ENCODE peak calls at places on chromosomes 16 and 17, in eight cellular contexts. P, G, M, B, I, F, S and X are unnamed samples. For H3K9me3, the result is how much of the 10 kb centered on the place peaks cover.

GRCh38 chr17:34542700-34543336 is 36.6 kb upstream of the TMEM132E start:
- DNase-seq in P (peak), G (peak), M (peak), B (peak), I (peak), F (no peak), S (peak), X (no peak)

GRCh38 chr16:13833510-13833909 is 86.4 kb upstream of the ERCC4 start:
- DNase-seq in P (no peak), G (no peak), M (no peak), B (no peak), I (no peak), F (no peak), S (no peak), X (no peak)

GRCh38 chr16:63174801-63175200 is 1138.6 kb upstream of the CDH8 start:
- DNase-seq in P (no peak), G (no peak), M (no peak), B (no peak), I (no peak), F (no peak), S (no peak), X (no peak)

GRCh38 chr17:44628234-44629188 is 27.8 kb upstream of the MEIOC start:
- DNase-seq in P (peak), G (peak), M (no peak), B (no peak), I (no peak), F (no peak), S (no peak), X (no peak)

GRCh38 chr17:39740357-39741111 is 2.8 kb downstream of the GRB7 start:
- DNase-seq in P (peak), G (peak), M (peak), B (peak), I (peak), F (peak), S (peak), X (peak)

GRCh38 chr17:40779181-40779909 is 3.0 kb downstream of the KRT27 start:
- DNase-seq in P (no peak), G (peak), M (peak), B (peak), I (peak), F (no peak), S (no peak), X (no peak)

GRCh38 chr16:57277586-57277985 is 6.9 kb downstream of the PLLP start:
- DNase-seq in P (no peak), G (no peak), M (peak), B (peak), I (peak), F (peak), S (peak), X (peak)

GRCh38 chr16:55398683-55399230 is 74.8 kb downstream of the IRX6 start:
- DNase-seq in P (no peak), G (peak), M (no peak), B (no peak), I (no peak), F (no peak), S (no peak), X (no peak)

GRCh38 chr17:22131740-22132139 is 439.4 kb downstream of the KCNJ18 start:
- DNase-seq in P (no peak), G (no peak), M (no peak), B (no peak), I (no peak), F (no peak), S (no peak), X (no peak)

GRCh38 chr16:2773188-2773968 is 3.7 kb downstream of the ELOB start:
- DNase-seq in P (no peak), G (peak), M (peak), B (no peak), I (no peak), F (no peak), S (peak), X (no peak)

GRCh38 chr17:17690156-17690737 is 9.0 kb downstream of the RAI1 start:
- DNase-seq in P (no peak), G (no peak), M (no peak), B (no peak), I (peak), F (no peak), S (no peak), X (no peak)

GRCh38 chr16:49356728-49357488 is 16.7 kb upstream of the C16orf78 start:
- DNase-seq in P (no peak), G (no peak), M (no peak), B (no peak), I (no peak), F (no peak), S (no peak), X (no peak)

GRCh38 chr16:29987371-29988085 is 7.9 kb downstream of the HIRIP3 start:
- DNase-seq in P (no peak), G (no peak), M (no peak), B (no peak), I (no peak), F (no peak), S (no peak), X (no peak)

GRCh38 chr17:42133461-42134041 is 10.9 kb downstream of the HSPB9 start:
- DNase-seq in P (no peak), G (no peak), M (peak), B (no peak), I (no peak), F (no peak), S (no peak), X (peak)

GRCh38 chr16:27526169-27526568 is 23.5 kb downstream of the GTF3C1 start:
- DNase-seq in P (no peak), G (no peak), M (no peak), B (peak), I (no peak), F (no peak), S (no peak), X (no peak)

GRCh38 chr17:1347681-1348318 is 52.2 kb downstream of the YWHAE start:
- DNase-seq in P (peak), G (no peak), M (peak), B (no peak), I (no peak), F (no peak), S (no peak), X (peak)

GRCh38 chr17:39863918-39864746 is at the start of gene IKZF3:
- DNase-seq in P (peak), G (peak), M (peak), B (peak), I (peak), F (no peak), S (peak), X (peak)

GRCh38 chr16:85363881-85364280 is 249.2 kb upstream of the GSE1 start:
- DNase-seq in P (no peak), G (no peak), M (peak), B (no peak), I (no peak), F (no peak), S (no peak), X (no peak)

GRCh38 chr17:57407287-57408063 is 151.2 kb downstream of the MSI2 start:
- DNase-seq in P (no peak), G (no peak), M (no peak), B (no peak), I (peak), F (no peak), S (peak), X (no peak)

GRCh38 chr17:58306131-58306951 is 22.3 kb downstream of the TSPOAP1 start:
- DNase-seq in P (no peak), G (peak), M (no peak), B (no peak), I (no peak), F (no peak), S (no peak), X (no peak)

GRCh38 chr17:66829386-66829864 is 5.5 kb upstream of the CACNG5 start:
- DNase-seq in P (peak), G (peak), M (peak), B (peak), I (peak), F (peak), S (peak), X (peak)

GRCh38 chr16:16148755-16149154 is 74.5 kb downstream of the ABCC6 start:
- DNase-seq in P (no peak), G (no peak), M (no peak), B (no peak), I (no peak), F (no peak), S (no peak), X (no peak)

DNA sequence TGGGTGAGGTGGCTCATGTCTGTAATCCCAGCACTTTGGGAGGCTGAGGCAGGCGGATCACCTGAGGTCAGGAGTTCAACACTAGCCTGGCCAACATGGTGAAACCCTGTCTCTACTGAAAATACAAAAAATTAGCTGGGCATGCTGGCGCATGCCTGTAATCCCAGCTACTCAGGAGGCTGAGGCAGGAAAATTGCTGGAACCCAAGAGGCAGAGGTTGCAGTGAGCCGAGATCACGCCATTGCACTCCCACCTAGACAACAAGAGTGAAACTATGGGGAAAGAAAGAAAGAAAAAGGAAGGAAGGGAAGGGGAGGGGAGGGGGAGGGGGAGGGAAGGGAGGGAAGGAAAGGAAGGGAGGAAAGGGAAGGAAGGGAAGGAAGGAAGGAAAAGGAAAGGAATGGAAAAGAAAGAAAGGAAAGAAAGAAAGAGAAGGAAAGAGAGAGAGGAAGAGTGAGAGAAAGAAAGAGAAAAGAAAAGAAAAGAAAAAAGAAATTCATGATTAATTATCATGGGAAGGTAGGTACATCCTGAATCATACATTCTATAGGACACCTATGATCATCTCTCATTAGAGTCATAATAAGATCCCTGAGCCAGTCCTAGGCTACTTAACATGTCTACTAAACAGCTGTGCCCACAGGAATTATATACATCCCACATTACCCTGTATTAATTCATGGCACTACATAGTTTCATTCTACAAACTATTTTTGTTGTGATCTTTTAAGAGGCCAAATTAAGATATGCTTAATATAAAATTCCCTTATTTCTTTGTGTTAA is 40.9 kb downstream of the CREBBP start:
- DNase-seq in P (no peak), G (no peak), M (no peak), B (no peak), I (no peak), F (no peak), S (no peak), X (no peak)
- H3K4me2 ChIP-seq in P (no peak), G (no peak), M (no peak), B (no peak), I (no peak), F (peak), S (no peak), X (peak)

DNA sequence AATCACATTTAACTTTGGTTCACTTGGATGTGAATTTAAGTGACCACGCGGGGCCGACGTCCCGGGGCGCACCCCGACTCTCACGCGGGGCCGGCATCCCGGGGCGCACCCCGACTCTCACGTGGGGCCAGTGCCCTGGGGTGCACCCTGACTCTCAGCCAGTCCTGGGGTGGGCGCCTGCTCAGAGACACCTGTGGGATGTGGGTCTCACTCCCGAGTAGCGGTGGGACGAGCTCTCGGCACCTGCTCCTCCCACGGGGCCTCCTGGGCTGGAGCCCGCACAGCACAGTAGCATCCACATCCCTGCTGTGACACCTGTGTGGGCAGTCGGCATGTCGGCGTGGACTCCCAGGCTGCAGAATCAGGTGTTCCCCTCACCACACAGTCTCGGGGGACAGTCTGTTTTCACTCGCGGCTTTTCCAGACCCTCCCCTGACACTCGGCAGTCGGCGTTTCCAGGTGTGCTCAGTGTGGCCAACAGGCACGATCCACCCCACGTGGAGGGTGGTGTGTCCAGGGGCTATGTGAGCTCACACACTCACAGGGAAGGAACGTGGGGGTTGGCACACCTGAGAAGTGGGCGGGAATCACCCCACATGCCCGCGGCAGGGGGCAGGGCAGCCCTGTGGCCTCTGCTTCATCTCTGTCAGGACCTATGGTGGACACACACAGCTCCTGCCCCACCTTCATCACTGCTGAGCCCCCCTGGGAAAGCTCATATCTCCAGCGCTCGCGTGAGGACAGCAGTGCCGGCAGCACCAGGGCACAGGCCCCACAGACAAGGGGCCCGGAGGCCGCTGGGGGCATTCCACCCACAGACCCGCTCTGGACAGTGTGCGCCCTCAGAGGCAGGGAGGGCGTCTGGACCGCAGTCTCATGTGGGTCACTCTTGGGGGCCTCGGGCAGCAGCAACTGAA is 51.8 kb downstream of the LMF1 start:
- DNase-seq in P (no peak), G (no peak), M (no peak), B (no peak), I (no peak), F (no peak), S (no peak), X (no peak)
- H3K9me3 ChIP-seq in P (under half), G (under half), M (under half), B (under half), I (under half), F (under half), S (under half), X (under half)

GRCh38 chr17:8063761-8064589 is 23.5 kb downstream of the ALOX12B start:
- DNase-seq in P (no peak), G (no peak), M (no peak), B (no peak), I (no peak), F (no peak), S (no peak), X (no peak)
- H3K4me2 ChIP-seq in P (no peak), G (peak), M (no peak), B (no peak), I (no peak), F (no peak), S (no peak), X (no peak)

DNA sequence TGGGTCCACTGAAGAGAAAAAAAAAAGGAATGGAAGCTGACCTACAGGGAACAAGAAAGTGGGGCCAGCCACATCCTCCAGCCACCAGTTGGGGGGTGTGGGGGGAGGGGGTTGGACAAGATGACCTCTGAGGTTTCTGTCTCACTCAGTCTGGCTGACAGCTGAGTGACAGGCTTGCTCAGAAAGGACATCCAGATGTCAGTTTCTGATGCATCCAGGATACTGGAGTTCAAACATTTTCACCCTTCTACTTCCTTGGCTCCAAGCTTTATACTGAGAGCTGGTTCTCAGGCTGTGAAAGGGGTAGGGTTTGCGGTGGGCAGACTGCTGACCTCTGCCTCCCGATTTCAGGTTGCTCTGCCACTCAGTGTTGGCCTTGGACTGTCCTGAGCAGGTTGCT is 2178.3 kb downstream of the TP53TG3F start:
- DNase-seq in P (no peak), G (no peak), M (no peak), B (no peak), I (no peak), F (no peak), S (no peak), X (no peak)
- H3K9me3 ChIP-seq in P (under half), G (half or more), M (under half), B (under half), I (under half), F (under half), S (under half), X (under half)

GRCh38 chr17:31745964-31746650 is 112.9 kb downstream of the COPRS start:
- DNase-seq in P (peak), G (no peak), M (no peak), B (no peak), I (no peak), F (no peak), S (no peak), X (no peak)

GRCh38 chr17:31741371-31741770 is 117.7 kb downstream of the COPRS start:
- DNase-seq in P (no peak), G (no peak), M (no peak), B (no peak), I (no peak), F (no peak), S (no peak), X (no peak)

GRCh38 chr17:31743767-31744166 is 115.3 kb downstream of the COPRS start:
- DNase-seq in P (no peak), G (peak), M (peak), B (no peak), I (no peak), F (no peak), S (no peak), X (no peak)

GRCh38 chr17:31746884-31747495 is 112.1 kb downstream of the COPRS start:
- DNase-seq in P (no peak), G (no peak), M (no peak), B (no peak), I (no peak), F (no peak), S (no peak), X (no peak)

DNA sequence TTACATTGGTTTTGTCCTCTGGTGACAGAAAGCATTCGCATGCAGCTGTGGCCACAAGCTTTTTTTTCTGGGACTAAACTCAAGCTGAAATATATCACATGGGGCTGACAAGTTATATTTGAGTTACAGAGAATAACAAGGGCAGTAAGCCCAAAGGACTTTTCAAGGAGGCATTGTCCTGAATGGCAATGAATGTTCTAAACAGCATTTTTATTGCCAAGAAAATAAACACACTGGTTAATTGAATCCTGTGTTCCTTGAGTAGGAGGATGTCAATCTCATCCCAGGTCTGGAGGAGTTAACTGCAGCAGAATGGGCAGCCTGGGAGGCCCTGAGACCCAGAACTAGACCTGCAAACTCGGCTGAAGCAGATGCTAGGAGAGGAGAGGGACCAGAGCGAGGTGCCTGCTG is 114.5 kb downstream of the COPRS start:
- DNase-seq in P (no peak), G (no peak), M (no peak), B (no peak), I (no peak), F (no peak), S (no peak), X (no peak)
- H3K4me2 ChIP-seq in P (no peak), G (no peak), M (peak), B (no peak), I (no peak), F (no peak), S (no peak), X (no peak)

DNA sequence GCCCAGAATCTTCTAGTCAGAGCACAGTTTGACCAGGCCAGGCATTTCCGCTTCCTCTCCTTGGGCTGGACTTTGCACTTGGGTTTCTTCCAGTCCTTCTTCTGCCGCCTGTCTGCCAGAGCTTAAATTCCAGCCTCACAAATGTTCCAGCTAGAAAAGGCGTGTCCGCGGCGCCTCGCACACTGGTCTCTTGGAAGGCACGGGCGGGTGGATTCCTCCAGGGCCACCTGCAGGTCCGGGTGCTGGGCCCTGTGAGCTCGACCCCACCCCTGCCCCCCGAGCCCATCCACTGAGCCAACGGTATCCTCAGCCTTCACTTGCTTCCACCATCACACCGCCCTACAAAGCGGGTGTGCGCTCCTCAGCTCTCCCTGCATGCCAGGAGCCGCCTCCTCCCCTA is 2026.5 kb downstream of the TP53TG3F start:
- DNase-seq in P (no peak), G (no peak), M (no peak), B (no peak), I (no peak), F (no peak), S (no peak), X (no peak)
- H3K9me3 ChIP-seq in P (under half), G (under half), M (under half), B (under half), I (under half), F (under half), S (under half), X (under half)

GRCh38 chr17:50264263-50265113 is 9.8 kb upstream of the TMEM92 start:
- DNase-seq in P (no peak), G (peak), M (peak), B (no peak), I (no peak), F (no peak), S (no peak), X (no peak)
- H3K4me2 ChIP-seq in P (no peak), G (peak), M (peak), B (no peak), I (no peak), F (no peak), S (no peak), X (no peak)

DNA sequence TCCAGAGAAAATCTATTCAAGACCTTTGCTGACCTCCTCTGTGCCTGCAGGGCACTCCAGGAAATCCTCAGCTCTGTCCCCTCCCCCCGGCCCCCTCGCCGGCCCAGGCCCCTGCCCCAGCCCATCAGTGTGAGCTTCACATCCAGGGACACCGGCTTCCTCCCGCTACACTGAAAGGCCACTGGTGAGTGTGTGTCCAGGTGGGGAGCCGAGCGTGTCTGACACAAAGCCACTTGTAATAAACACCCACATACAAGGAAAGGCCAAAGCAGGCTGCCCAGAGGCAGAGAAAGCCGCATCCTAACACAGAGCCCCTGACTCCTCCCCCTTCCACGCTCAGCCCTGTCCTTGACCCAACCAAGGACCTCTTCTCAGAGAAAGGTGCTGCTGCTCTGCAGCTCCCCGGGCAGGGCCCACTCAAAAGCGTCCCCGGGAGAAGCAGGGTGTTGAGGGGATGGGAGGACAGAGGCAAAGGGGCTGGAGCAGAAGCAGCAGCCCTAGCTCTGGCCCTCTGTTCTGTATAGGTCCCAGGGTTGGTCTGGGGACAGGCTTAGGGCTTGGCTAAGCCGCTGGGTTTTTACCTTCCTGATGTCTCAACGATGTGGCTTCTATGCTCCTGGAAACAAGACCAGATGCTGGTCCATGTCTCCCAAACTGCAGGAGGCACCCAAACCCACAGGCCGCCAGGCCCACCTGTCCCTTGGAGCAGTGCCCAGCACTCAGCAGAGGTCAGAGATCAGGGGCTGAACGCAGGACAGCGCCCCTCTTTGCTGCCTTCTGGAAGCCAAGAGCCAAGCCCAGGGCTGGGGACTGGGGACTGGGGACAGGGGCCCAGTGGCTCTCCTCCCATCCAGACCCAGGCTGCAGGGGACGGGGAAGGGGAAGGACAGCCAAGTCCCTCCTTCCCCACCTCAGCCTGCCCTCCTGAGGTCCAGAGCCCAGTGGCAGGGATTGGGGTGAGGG is 15.3 kb downstream of the MNT start:
- DNase-seq in P (no peak), G (no peak), M (no peak), B (no peak), I (no peak), F (no peak), S (no peak), X (no peak)
- H3K9me3 ChIP-seq in P (under half), G (under half), M (under half), B (under half), I (under half), F (under half), S (under half), X (under half)